ENCODE peak calls at places on chromosomes 2 and 18, in four cellular contexts. W is HepG2, E is A549, X is endothelial cell of umbilical vein. P is an unnamed sample.

GRCh38 chr2:74405994-74406583 is 15.3 kb downstream of the C2orf81 start:
- DNase-seq in X (no peak), W (no peak), E (no peak), P (no peak)

GRCh38 chr2:97857553-97857952 is 138.2 kb downstream of the TMEM131 start:
- DNase-seq in X (no peak), W (no peak), E (no peak), P (no peak)

GRCh38 chr2:11703700-11704099 is 33.7 kb upstream of the NTSR2 start:
- DNase-seq in E (no peak), X (no peak), W (no peak), P (no peak)

GRCh38 chr18:5466256-5466655 is 77.5 kb downstream of the EPB41L3 start:
- DNase-seq in E (no peak), X (peak; percentile 50), W (no peak), P (peak; percentile 21)

GRCh38 chr2:96239745-96240264 is 26.0 kb downstream of the TMEM127 start:
- DNase-seq in W (no peak), X (no peak), E (no peak), P (no peak)

GRCh38 chr18:3664563-3665178 is 214.7 kb downstream of the TGIF1 start:
- DNase-seq in X (no peak), W (peak; percentile 95), E (peak; percentile 54), P (peak; percentile 64)

GRCh38 chr2:212392048-212392447 is 146.6 kb downstream of the ERBB4 start:
- DNase-seq in E (no peak), W (no peak), X (no peak), P (no peak)

GRCh38 chr2:223797811-223798721 is 39.3 kb downstream of the AP1S3 start:
- DNase-seq in W (peak; percentile 59), X (peak; percentile 73), E (peak; percentile 66), P (peak; percentile 16)

GRCh38 chr2:186426153-186427016 is 59.7 kb upstream of the ZC3H15 start:
- DNase-seq in X (no peak), W (peak; percentile 46), E (no peak), P (no peak)

GRCh38 chr2:185014076-185014475 is 415.7 kb downstream of the ZNF804A start:
- DNase-seq in X (no peak), E (no peak), W (no peak), P (no peak)

GRCh38 chr18:32549248-32549842 is 78.7 kb upstream of the GAREM1 start:
- DNase-seq in X (peak; percentile 40), W (peak; percentile 39), E (peak; percentile 46), P (peak; percentile 45)

GRCh38 chr18:32550958-32551357 is 80.3 kb upstream of the GAREM1 start:
- DNase-seq in X (no peak), W (peak; percentile 15), E (no peak), P (no peak)

GRCh38 chr18:32553174-32553573 is 82.5 kb upstream of the GAREM1 start:
- DNase-seq in E (no peak), X (no peak), W (no peak), P (no peak)

GRCh38 chr18:32553640-32554039 is 83.0 kb upstream of the GAREM1 start:
- DNase-seq in E (no peak), X (no peak), W (no peak), P (no peak)

DNA sequence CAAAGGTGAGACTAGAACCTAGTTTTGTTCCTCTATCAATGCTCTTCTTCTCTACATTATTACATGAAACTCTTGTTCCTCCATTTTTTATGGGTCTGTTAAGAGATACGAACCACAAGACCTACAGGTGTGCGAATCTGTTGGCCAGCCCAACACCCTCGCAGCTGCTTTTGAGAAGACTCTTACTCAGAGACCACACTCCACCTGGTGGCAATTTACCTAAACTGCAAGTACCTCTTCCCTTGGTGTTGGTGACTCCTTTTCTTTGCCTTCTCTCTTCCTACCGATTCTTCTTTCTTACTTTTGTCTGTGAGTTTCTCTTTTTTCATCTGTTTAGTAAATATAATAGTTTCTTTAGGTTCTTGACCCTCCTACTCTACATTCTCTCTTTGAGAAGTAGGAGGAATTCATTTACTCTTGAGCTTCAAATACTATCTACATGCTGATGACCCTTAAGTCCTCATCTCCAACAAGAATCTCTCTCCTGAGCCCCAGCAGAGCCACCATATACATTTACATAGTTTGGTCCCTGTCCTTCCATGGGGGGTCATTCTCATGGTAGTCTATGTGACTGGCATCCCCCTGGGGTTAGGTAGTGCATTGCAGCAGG is 81.8 kb upstream of the GAREM1 start:
- DNase-seq in E (peak; percentile 70), W (peak; percentile 68), X (peak; percentile 62), P (peak; percentile 64)
- TF ChIP-seq MAX in E (no peak), W (no peak), X (no peak), P (no peak)

GRCh38 chr2:45994060-45994459 is 303.1 kb upstream of the EPAS1 start:
- DNase-seq in E (no peak), X (no peak), W (peak; percentile 31), P (no peak)

GRCh38 chr2:45990131-45990530 is 307.1 kb upstream of the EPAS1 start:
- DNase-seq in E (no peak), X (no peak), W (no peak), P (no peak)

GRCh38 chr2:45993476-45993991 is 303.7 kb upstream of the EPAS1 start:
- DNase-seq in X (peak; percentile 75), E (peak; percentile 94), W (peak; percentile 78), P (peak; percentile 81)

GRCh38 chr2:45992021-45992745 is 305.0 kb upstream of the EPAS1 start:
- DNase-seq in X (no peak), E (peak; percentile 99), W (peak; percentile 95), P (no peak)

GRCh38 chr2:45992746-45993475 is 304.3 kb upstream of the EPAS1 start:
- DNase-seq in W (no peak), E (no peak), X (no peak), P (no peak)
- TF ChIP-seq CTCF in W (no peak), E (no peak), X (no peak), P (no peak)

DNA sequence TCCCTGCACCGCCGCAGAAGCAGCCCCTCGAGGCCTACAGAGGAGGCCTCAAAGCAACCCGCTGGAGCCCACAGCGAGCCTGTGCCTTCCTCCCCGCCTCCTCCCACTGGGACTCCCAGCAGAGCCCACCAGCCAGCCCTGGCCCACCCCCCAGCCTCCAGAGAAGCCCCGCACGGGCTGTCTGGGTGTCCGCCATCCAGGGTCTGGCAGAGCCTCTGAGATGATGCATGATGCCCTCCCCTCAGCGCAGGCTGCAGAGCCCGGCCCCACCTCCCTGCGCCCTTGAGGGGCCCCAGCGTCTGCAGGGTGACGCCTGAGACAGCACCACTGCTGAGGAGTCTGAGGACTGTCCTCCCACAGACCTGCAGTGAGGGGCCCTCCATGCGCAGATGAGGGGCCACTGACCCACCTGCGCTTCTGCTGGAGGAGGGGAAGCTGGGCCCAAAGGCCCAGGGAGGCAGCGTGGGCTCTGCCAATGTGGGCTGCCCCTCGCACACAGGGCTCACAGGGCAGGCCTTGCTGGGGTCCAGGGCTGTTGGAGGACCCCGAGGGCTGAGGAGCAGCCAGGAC is 31.2 kb downstream of the GPC1 start:
- DNase-seq in E (no peak), X (no peak), W (no peak), P (no peak)
- TF ChIP-seq MYC in E (no peak), X (no peak), W (no peak), P (no peak)

GRCh38 chr2:229174794-229175529 is 96.1 kb downstream of the PID1 start:
- DNase-seq in E (no peak), W (no peak), X (no peak), P (no peak)
- TF ChIP-seq MAX in E (no peak), W (no peak), X (no peak), P (no peak)

GRCh38 chr2:111135237-111135909 is 14.7 kb downstream of the BCL2L11 start:
- DNase-seq in X (no peak), W (peak; percentile 59), E (no peak), P (no peak)

GRCh38 chr2:111135910-111136297 is 15.2 kb downstream of the BCL2L11 start:
- DNase-seq in X (no peak), E (no peak), W (peak; percentile 29), P (peak; percentile 24)

GRCh38 chr2:111133603-111134002 is 12.9 kb downstream of the BCL2L11 start:
- DNase-seq in X (no peak), W (no peak), E (no peak), P (no peak)

GRCh38 chr2:111138834-111139233 is 18.1 kb downstream of the BCL2L11 start:
- DNase-seq in X (no peak), W (no peak), E (no peak), P (no peak)

DNA sequence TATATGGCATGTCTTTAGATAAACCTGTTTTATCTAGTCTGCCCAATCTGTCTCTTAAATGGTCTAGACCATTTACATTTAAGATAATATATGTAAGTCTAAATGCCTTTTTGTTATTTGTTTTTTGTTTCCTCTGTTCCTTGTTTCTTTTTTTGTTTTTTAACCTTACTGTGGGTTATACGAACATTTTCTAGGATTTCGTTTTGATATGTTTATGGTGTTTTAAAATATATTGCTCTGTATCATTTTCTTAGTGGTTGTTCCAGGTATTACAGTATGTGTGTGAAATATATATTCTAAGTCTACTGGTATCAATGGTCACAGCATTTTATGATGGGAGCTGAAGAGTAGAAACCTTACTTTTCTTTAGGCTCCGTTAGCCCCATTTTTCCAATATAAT is 13.4 kb downstream of the BCL2L11 start:
- DNase-seq in X (no peak), W (no peak), E (no peak), P (no peak)
- TF ChIP-seq CTCF in X (no peak), W (no peak), E (no peak), P (no peak)

P was measured in NB4.